ENCODE peak calls at places on chromosome 19, in four cellular contexts. Y, T, S and E are unnamed samples.

GRCh38 chr19:23823952-23824389 is 65.3 kb upstream of the ZNF681 start:
- DNase-seq in T (no peak), Y (peak), S (no peak), E (no peak)

GRCh38 chr19:53906211-53907192 is 2.6 kb upstream of the CACNG7 start:
- DNase-seq in S (no peak), T (peak), Y (peak), E (peak)

GRCh38 chr19:53101518-53101917 is 1.7 kb downstream of the ZNF160 start:
- DNase-seq in S (no peak), T (no peak), Y (peak), E (no peak)

GRCh38 chr19:16470541-16470910 is 1.2 kb downstream of the EPS15L1 start:
- DNase-seq in Y (peak), T (no peak), S (no peak), E (no peak)

GRCh38 chr19:37519890-37520289 is 13.2 kb downstream of the ZNF793 start:
- DNase-seq in Y (peak), T (no peak), S (no peak), E (no peak)

GRCh38 chr19:41407271-41407670 is 9.7 kb downstream of the BCKDHA start:
- DNase-seq in Y (peak), S (no peak), T (no peak), E (no peak)

GRCh38 chr19:53357821-53358581 is 7.5 kb upstream of the ZNF525 start:
- DNase-seq in T (no peak), Y (no peak), S (no peak), E (no peak)

GRCh38 chr19:32173836-32174235 is 171.6 kb upstream of the ZNF507 start:
- DNase-seq in S (no peak), T (no peak), Y (no peak), E (no peak)

GRCh38 chr19:53471916-53472315 is 4.4 kb downstream of the ZNF813 start:
- DNase-seq in S (no peak), Y (no peak), T (no peak), E (no peak)

GRCh38 chr19:41792513-41793413 is 3.6 kb upstream of the CEACAM3 start:
- DNase-seq in T (peak), S (no peak), Y (peak), E (no peak)

GRCh38 chr19:2164020-2164988 is 571 bp downstream of the DOT1L start:
- DNase-seq in S (peak), Y (no peak), T (no peak), E (peak)

GRCh38 chr19:670609-671075 is 5.5 kb upstream of the FSTL3 start:
- DNase-seq in T (no peak), S (no peak), Y (no peak), E (no peak)

GRCh38 chr19:1882089-1882785 is 3.1 kb downstream of the ABHD17A start:
- DNase-seq in Y (no peak), T (no peak), S (no peak), E (no peak)

GRCh38 chr19:50333235-50333736 is 4.1 kb upstream of the KCNC3 start:
- DNase-seq in T (peak), S (peak), Y (peak), E (peak)

GRCh38 chr19:3373971-3374368 is 7.6 kb downstream of the NFIC start:
- DNase-seq in S (no peak), T (no peak), Y (no peak), E (no peak)

GRCh38 chr19:1474011-1474764 is 4.8 kb downstream of the C19orf25 start:
- DNase-seq in S (no peak), T (no peak), Y (no peak), E (no peak)

GRCh38 chr19:31154021-31154420 is 195.2 kb downstream of the TSHZ3 start:
- DNase-seq in T (no peak), Y (peak), S (no peak), E (no peak)

GRCh38 chr19:23558541-23558940 is 128.5 kb downstream of the ZNF675 start:
- DNase-seq in T (no peak), S (no peak), Y (no peak), E (no peak)

GRCh38 chr19:54480048-54480447 is 7.0 kb upstream of the CDC42EP5 start:
- DNase-seq in Y (no peak), S (no peak), T (no peak), E (no peak)

GRCh38 chr19:19508217-19508616 is 7.1 kb downstream of the TSSK6 start:
- DNase-seq in Y (no peak), T (no peak), S (no peak), E (no peak)

GRCh38 chr19:973726-974563 is 10.2 kb upstream of the WDR18 start:
- DNase-seq in Y (no peak), T (no peak), S (no peak), E (no peak)

GRCh38 chr19:30324982-30325381 is 47.2 kb upstream of the ZNF536 start:
- DNase-seq in Y (no peak), S (no peak), T (no peak), E (no peak)

GRCh38 chr19:23482829-23483228 is 87.6 kb upstream of the ZNF91 start:
- DNase-seq in S (no peak), Y (no peak), T (no peak), E (no peak)

GRCh38 chr19:3551808-3552095 is 5.6 kb downstream of the MFSD12 start:
- DNase-seq in S (no peak), Y (no peak), T (no peak), E (no peak)

GRCh38 chr19:15288146-15288963 is 44.0 kb downstream of the BRD4 start:
- DNase-seq in T (no peak), Y (no peak), S (peak), E (peak)

GRCh38 chr19:44596428-44597130 is 16.8 kb upstream of the IGSF23 start:
- DNase-seq in S (no peak), Y (no peak), T (no peak), E (no peak)

GRCh38 chr19:15124572-15125231 is 17.5 kb downstream of the SYDE1 start:
- DNase-seq in S (no peak), Y (no peak), T (no peak), E (no peak)

GRCh38 chr19:11539495-11540365 is 1.1 kb downstream of the CNN1 start:
- DNase-seq in T (no peak), S (peak), Y (peak), E (no peak)

GRCh38 chr19:58362272-58362994 is at the start of gene ZNF497:
- DNase-seq in T (peak), S (peak), Y (peak), E (peak)

GRCh38 chr19:57302727-57303401 is 17.4 kb upstream of the ZNF543 start:
- DNase-seq in Y (peak), T (no peak), S (no peak), E (no peak)

GRCh38 chr19:38059897-38060296 is 152.9 kb downstream of the SIPA1L3 start:
- DNase-seq in Y (peak), S (no peak), T (no peak), E (no peak)

GRCh38 chr19:41238244-41238643 is 19.2 kb downstream of the AXL start:
- DNase-seq in T (no peak), S (no peak), Y (no peak), E (no peak)

DNA sequence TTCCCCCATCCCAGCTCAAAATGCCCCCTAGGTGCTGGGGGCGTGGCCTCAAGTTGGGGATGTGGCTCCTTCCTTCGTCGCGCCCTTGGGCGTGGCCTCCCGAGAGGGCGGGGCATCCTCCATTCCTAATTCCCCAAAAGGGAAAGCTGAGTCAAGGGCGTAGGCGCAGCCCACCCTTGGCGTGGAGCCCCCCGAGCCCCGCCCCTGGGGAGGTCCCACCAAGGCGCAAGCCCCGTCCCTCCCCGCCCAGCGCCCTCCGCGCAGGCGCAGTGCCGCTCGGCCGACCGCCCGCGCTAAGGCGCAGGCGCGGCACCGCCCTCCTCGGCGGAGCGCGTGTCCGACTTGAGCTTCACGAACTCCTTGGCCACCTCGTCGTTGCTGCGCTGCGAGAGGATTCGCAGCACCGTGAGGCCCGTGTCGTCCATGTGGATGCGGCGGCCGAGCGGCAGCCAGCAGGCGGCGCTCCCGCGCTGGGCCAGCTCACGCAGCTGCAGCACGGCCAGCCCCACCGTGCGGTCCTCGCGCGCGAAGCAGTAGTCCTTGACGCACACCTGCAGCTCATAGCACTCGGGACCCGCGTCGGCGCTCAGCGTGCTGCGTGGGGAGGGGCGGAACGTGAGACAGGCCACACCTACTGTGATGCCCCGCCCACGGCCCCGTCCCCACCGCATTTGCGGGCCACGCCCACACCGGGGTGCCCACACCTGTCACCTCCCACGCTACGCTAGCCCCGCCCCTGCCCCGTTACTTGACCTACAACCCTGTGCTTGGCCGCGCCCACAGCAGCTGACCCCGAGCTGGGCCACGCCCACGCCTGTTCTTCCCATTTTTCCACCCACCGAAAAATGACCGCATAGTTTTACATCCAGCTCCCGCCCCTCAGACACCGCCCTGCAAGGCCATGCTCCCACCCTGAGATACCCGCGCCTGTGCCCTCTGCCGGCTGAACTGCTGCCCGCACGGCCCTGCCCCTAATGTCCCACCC is 50.6 kb downstream of the COLGALT1 start:
- DNase-seq in S (peak), Y (peak), T (peak), E (peak)
- H3K4me3 ChIP-seq in S (peak), Y (peak), T (peak), E (peak)

GRCh38 chr19:35845215-35846037 is 6.9 kb downstream of the NPHS1 start:
- DNase-seq in T (no peak), S (no peak), Y (no peak), E (no peak)

GRCh38 chr19:35847911-35848310 is 4.4 kb downstream of the NPHS1 start:
- DNase-seq in S (no peak), T (no peak), Y (no peak), E (no peak)

GRCh38 chr19:35844482-35845214 is 7.7 kb downstream of the NPHS1 start:
- DNase-seq in Y (no peak), S (no peak), T (no peak), E (no peak)

GRCh38 chr19:35843676-35844481 is 8.4 kb downstream of the NPHS1 start:
- DNase-seq in S (no peak), Y (peak), T (no peak), E (no peak)

DNA sequence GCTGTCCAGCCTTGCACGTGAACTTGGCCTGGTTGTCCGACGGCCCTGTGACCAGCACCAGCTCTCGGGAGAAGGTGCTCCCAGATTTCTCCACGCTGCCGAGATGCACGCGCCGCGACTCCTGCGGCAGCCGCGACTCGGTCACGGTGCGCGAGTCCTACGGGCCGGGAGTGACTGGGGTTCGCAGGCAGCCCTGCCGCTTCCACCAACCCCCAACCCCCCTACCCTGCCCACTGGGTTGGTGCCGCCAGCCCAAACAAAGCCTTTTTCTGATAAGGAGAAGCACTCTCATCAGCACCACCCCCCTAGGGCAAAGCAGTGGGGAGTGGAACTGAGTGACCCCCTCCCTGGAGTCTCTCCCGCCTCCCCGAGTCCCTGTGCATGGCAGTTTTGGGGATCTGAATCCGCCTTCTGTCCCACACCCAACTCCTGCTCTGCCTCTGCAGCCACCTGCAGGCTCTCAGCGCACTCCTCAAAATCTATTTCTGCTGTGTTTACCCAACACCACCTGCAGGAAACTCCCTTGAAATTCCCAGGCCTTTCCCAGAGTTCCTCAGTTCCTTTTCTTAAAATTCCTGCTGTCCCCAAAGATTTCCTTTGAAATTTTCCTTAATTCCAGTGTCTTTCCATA is 6.2 kb downstream of the NPHS1 start:
- DNase-seq in T (no peak), S (no peak), Y (no peak), E (no peak)
- TF ChIP-seq CTCF in T (no peak), S (no peak), Y (no peak), E (no peak)

GRCh38 chr19:7426986-7427385 is 61.8 kb downstream of the PEX11G start:
- DNase-seq in Y (no peak), S (no peak), T (no peak), E (no peak)
- H3K27ac ChIP-seq in Y (no peak), S (no peak), T (peak), E (no peak)

DNA sequence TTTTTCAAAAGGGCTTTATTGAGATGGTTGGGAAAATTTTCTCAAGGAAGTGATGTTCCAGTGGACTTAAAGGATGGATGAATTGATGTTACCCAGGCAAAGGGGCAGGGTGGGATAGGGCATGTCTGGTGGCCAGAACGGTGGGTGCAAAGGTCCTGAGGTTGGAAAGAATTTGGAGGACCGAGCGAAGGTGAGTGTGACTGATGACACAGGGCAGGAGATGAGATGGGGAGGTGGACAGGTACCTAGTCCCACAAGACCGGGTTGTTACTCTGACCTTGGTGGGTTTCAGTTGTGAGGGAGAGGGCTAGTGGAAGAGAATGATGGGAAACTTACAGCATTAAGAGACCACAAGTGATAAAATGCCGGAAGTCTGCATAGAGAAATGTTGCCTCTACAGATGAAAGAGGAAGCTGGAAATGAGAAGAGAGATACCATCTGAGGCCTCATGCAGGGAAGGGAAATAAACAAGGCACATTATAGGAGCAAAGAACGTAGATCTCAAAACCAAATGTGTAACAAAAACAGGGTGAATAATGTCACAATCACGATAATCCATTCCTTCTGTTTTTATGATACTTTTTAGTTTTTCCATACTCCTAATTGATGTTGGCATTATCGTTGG is 4.5 kb downstream of the ADGRE1 start:
- DNase-seq in Y (no peak), S (no peak), T (no peak), E (no peak)
- H3K4me3 ChIP-seq in Y (no peak), S (no peak), T (no peak), E (no peak)

DNA sequence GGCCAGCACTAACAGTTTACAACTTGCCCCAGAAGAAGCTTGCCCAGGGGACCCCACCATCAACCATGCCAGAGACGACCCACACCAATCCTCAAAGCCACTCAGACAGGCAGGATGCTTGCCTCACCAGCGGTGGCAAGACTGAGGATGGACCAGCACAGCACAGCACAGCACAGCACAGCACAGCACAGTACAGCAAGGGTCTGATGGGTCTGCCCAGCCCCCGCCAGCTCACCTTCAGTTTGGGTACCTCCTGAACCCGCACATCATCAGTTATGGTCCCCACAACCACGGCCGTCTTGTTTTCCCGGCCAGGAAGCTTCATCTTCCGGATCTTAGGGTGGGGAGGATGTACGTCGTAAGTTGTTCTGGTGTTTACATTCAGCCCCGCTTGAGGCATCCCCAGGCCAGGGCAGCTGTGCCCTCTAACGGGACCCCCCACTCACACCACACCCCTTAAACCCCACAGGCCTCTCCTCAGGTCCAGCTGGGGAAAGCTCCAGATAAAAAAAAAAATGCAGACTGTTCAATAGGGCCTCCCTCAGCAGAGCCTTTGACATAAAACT is 1.7 kb upstream of the FAM83E start:
- DNase-seq in T (no peak), S (no peak), Y (no peak), E (no peak)
- TF ChIP-seq CTCF in T (no peak), S (no peak), Y (no peak), E (no peak)

DNA sequence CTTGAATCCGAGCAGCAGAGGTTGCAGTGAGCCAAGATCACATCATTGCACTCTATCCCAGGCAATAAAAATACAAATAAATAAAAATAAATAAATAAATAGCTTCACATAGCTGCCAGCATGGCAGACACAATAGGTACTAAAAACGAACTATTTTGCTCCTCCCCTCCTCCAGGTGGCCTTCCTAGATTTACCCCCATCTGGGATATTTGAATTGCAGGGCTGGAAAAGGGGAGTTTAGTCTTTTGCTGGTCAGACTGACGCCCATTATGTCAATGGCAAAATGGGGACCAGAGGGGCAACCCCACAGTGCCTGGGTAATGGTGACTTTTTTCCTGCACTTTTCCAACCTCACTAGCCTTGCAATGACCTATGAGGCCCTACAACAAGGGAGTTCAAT is 640 bp upstream of the GMFG start:
- DNase-seq in Y (no peak), S (no peak), T (no peak), E (no peak)
- H3K27ac ChIP-seq in Y (no peak), S (no peak), T (peak), E (no peak)